ENCODE peak calls at places on chromosome 18, in eight cellular contexts. M is RCC 7860; C is SHP77 treated with DMSO at 0.1 percent for 48 hours; E is SK-MEL-5; P is stimulated activated CD8-positive, alpha-beta memory T cell treated with anti-CD3 and anti-CD28 coated beads, Interleukin-4, amount 100 ng/mL, for 1 hour; J is cardiac fibroblast; G is smooth muscle cell of the brain vasculature; U is naive thymus-derived CD8-positive, alpha-beta T cell. N is an unnamed sample.

GRCh38 chr18:48194787-48195186 is 214.4 kb downstream of the ZBTB7C start:
- DNase-seq in C (no peak), M (no peak), G (no peak), E (no peak), U (no peak), J (no peak), P (no peak), N (no peak)

GRCh38 chr18:12821408-12821807 is 62.6 kb downstream of the PTPN2 start:
- DNase-seq in U (no peak), J (no peak), P (no peak), G (no peak), C (no peak), M (no peak), E (no peak), N (no peak)

GRCh38 chr18:48297139-48297538 is 112.0 kb downstream of the ZBTB7C start:
- DNase-seq in U (no peak), G (no peak), E (no peak), P (no peak), J (no peak), C (no peak), M (no peak), N (no peak)

GRCh38 chr18:46423226-46423805 is 233.7 kb downstream of the LOXHD1 start:
- DNase-seq in J (no peak), G (no peak), E (no peak), U (no peak), C (no peak), P (no peak), M (no peak), N (no peak)

GRCh38 chr18:9808530-9809241 is 77.1 kb upstream of the TXNDC2 start:
- DNase-seq in E (peak), G (no peak), C (no peak), P (no peak), J (peak), M (no peak), U (no peak), N (peak)

GRCh38 chr18:22391571-22392359 is 25.9 kb downstream of the CTAGE1 start:
- DNase-seq in M (peak), J (peak), E (no peak), C (no peak), P (peak), G (peak), U (peak), N (no peak)

GRCh38 chr18:50558948-50559749 is 738 bp upstream of the MAPK4 start:
- DNase-seq in G (no peak), E (no peak), P (no peak), C (no peak), M (no peak), U (no peak), J (no peak), N (no peak)

GRCh38 chr18:12076424-12077140 is 17.1 kb upstream of the ANKRD62 start:
- DNase-seq in U (no peak), M (no peak), P (no peak), G (no peak), C (no peak), J (peak), E (no peak), N (no peak)

GRCh38 chr18:57107141-57107832 is 39.6 kb upstream of the BOD1L2 start:
- DNase-seq in M (peak), P (no peak), E (peak), G (peak), C (no peak), J (peak), U (no peak), N (peak)

GRCh38 chr18:73758446-73758845 is 389.2 kb downstream of the FBXO15 start:
- DNase-seq in M (no peak), E (no peak), P (no peak), J (no peak), U (no peak), C (no peak), G (no peak), N (no peak)

GRCh38 chr18:58529714-58530354 is 99.1 kb downstream of the ALPK2 start:
- DNase-seq in J (peak), E (peak), U (peak), P (peak), G (peak), C (peak), M (peak), N (peak)

GRCh38 chr18:12886498-12887126 is 2.6 kb upstream of the PTPN2 start:
- DNase-seq in G (no peak), M (no peak), C (no peak), E (peak), U (no peak), P (no peak), J (no peak), N (no peak)

GRCh38 chr18:49151482-49151881 is 200.7 kb upstream of the SMAD7 start:
- DNase-seq in G (no peak), U (no peak), M (no peak), P (no peak), C (no peak), J (no peak), E (no peak), N (no peak)

GRCh38 chr18:8685141-8685913 is 20.0 kb upstream of the MTCL1 start:
- DNase-seq in C (no peak), U (no peak), G (no peak), M (no peak), E (peak), J (peak), P (no peak), N (no peak)

GRCh38 chr18:42574871-42575270 is 540.6 kb downstream of the RIT2 start:
- DNase-seq in G (no peak), E (no peak), C (peak), U (no peak), M (no peak), J (no peak), P (no peak), N (no peak)

GRCh38 chr18:79479761-79480161 is 84.0 kb downstream of the NFATC1 start:
- DNase-seq in J (no peak), M (no peak), U (no peak), C (no peak), E (no peak), P (no peak), G (no peak), N (no peak)

GRCh38 chr18:48997681-48997984 is 46.9 kb upstream of the SMAD7 start:
- DNase-seq in G (no peak), J (no peak), C (no peak), U (no peak), P (no peak), M (peak), E (no peak), N (no peak)

GRCh38 chr18:69215151-69215550 is 185.5 kb upstream of the DOK6 start:
- DNase-seq in C (peak), G (no peak), U (no peak), E (no peak), P (no peak), J (no peak), M (no peak), N (peak)

GRCh38 chr18:47334966-47335365 is 83.5 kb upstream of the SKOR2 start:
- DNase-seq in G (no peak), M (no peak), C (no peak), J (no peak), E (no peak), U (no peak), P (no peak), N (no peak)

GRCh38 chr18:9876523-9876866 is 9.3 kb upstream of the TXNDC2 start:
- DNase-seq in M (no peak), J (no peak), U (no peak), C (no peak), E (no peak), P (no peak), G (no peak), N (no peak)

GRCh38 chr18:43563780-43564179 is 286.5 kb upstream of the SYT4 start:
- DNase-seq in G (peak), P (no peak), J (peak), M (no peak), U (no peak), E (peak), C (peak), N (peak)

GRCh38 chr18:59701272-59701671 is 4.0 kb upstream of the CCBE1 start:
- DNase-seq in E (no peak), C (no peak), G (no peak), J (no peak), U (no peak), P (no peak), M (no peak), N (no peak)

GRCh38 chr18:73646196-73646595 is 501.4 kb downstream of the FBXO15 start:
- DNase-seq in U (no peak), P (no peak), C (no peak), E (no peak), M (no peak), G (no peak), J (peak), N (no peak)

GRCh38 chr18:32919799-32920198 is 147.0 kb upstream of the KLHL14 start:
- DNase-seq in J (no peak), M (peak), P (no peak), G (no peak), C (peak), E (peak), U (peak), N (peak)

GRCh38 chr18:42113529-42114191 is 158.6 kb downstream of the PIK3C3 start:
- DNase-seq in J (peak), G (no peak), U (no peak), E (peak), P (no peak), M (no peak), C (no peak), N (no peak)

N was measured in pons.